ENCODE peak calls at places on chromosomes 3 and 15, in nine cellular contexts. K, Z, V, E, L, R, A, C and G are unnamed samples.
A peak's percentile ranks its signal among the peaks of the same experiment; 100 is the strongest.

GRCh38 chr3:64214002-64214696 is 11.1 kb downstream of the PRICKLE2 start:
- DNase-seq in K (no peak), Z (no peak), V (no peak), E (no peak), L (peak; percentile 80), R (peak; percentile 28), A (peak; percentile 13), C (peak; percentile 77), G (peak; percentile 58)

GRCh38 chr15:62417444-62417843 is 252.4 kb upstream of the C2CD4B start:
- DNase-seq in K (no peak), Z (no peak), V (no peak), E (no peak), L (peak; percentile 29), R (no peak), A (no peak), C (no peak), G (no peak)

GRCh38 chr15:101407966-101408775 is 81.3 kb downstream of the PCSK6 start:
- DNase-seq in K (peak; percentile 52), Z (no peak), V (no peak), E (no peak), L (no peak), R (no peak), A (no peak), C (no peak), G (no peak)

GRCh38 chr15:90956551-90957104 is 1.9 kb downstream of the RCCD1 start:
- DNase-seq in K (peak; percentile 86), Z (peak; percentile 92), V (peak; percentile 43), E (peak; percentile 63), L (peak; percentile 70), R (peak; percentile 93), A (no peak), C (peak; percentile 91), G (no peak)

GRCh38 chr3:48708481-48708889 is 8.5 kb downstream of the IP6K2 start:
- DNase-seq in K (no peak), Z (no peak), V (no peak), E (no peak), L (no peak), R (no peak), A (no peak), C (no peak), G (no peak)

GRCh38 chr3:181239456-181239855 is 249.9 kb upstream of the DNAJC19 start:
- DNase-seq in K (no peak), Z (no peak), V (no peak), E (no peak), L (no peak), R (no peak), A (no peak), C (no peak), G (no peak)

GRCh38 chr3:190281308-190282051 is 40.8 kb downstream of the CLDN1 start:
- DNase-seq in K (no peak), Z (no peak), V (no peak), E (no peak), L (no peak), R (no peak), A (no peak), C (no peak), G (no peak)

GRCh38 chr15:77025941-77026411 is 31.1 kb downstream of the PSTPIP1 start:
- DNase-seq in K (peak; percentile 50), Z (no peak), V (no peak), E (peak; percentile 7), L (no peak), R (no peak), A (no peak), C (peak; percentile 46), G (no peak)

GRCh38 chr15:71296032-71296686 is 180.9 kb downstream of the THSD4 start:
- DNase-seq in K (no peak), Z (no peak), V (no peak), E (no peak), L (peak; percentile 78), R (no peak), A (no peak), C (no peak), G (no peak)

GRCh38 chr3:127368186-127369032 is 80.6 kb upstream of the PRR20G start:
- DNase-seq in K (no peak), Z (peak; percentile 52), V (no peak), E (no peak), L (no peak), R (no peak), A (no peak), C (no peak), G (no peak)

GRCh38 chr3:126351771-126352475 is 5.3 kb downstream of the KLF15 start:
- DNase-seq in K (no peak), Z (no peak), V (no peak), E (no peak), L (no peak), R (no peak), A (no peak), C (peak; percentile 52), G (no peak)

GRCh38 chr3:26624209-26624775 is 1.7 kb downstream of the LRRC3B start:
- DNase-seq in K (no peak), Z (peak; percentile 57), V (no peak), E (no peak), L (no peak), R (no peak), A (no peak), C (peak; percentile 26), G (no peak)

GRCh38 chr3:33202581-33203457 is 15.8 kb downstream of the SUSD5 start:
- DNase-seq in K (no peak), Z (peak; percentile 8), V (no peak), E (no peak), L (no peak), R (peak; percentile 6), A (no peak), C (no peak), G (no peak)

GRCh38 chr3:188633206-188633605 is 479.2 kb downstream of the LPP start:
- DNase-seq in K (no peak), Z (no peak), V (no peak), E (no peak), L (no peak), R (no peak), A (no peak), C (no peak), G (no peak)

GRCh38 chr15:68595260-68595564 is 16.4 kb downstream of the CORO2B start:
- DNase-seq in K (no peak), Z (no peak), V (no peak), E (no peak), L (no peak), R (no peak), A (no peak), C (peak; percentile 12), G (no peak)